ENCODE peak calls at places on chromosome 1, in four cellular contexts. F is choroid plexus epithelial cell, R is skeletal muscle cell, D is SJSA1. A is an unnamed sample.

GRCh38 chr1:43924516-43924915 is 9.1 kb upstream of the ARTN start:
- DNase-seq in F (no peak), R (no peak), D (no peak), A (no peak)

GRCh38 chr1:85201340-85202091 is 700 bp upstream of the SYDE2 start:
- DNase-seq in F (peak; percentile 83), R (no peak), D (peak; percentile 80), A (no peak)

GRCh38 chr1:235624751-235625192 is 24.8 kb downstream of the GNG4 start:
- DNase-seq in F (peak; percentile 92), R (no peak), D (no peak), A (no peak)

GRCh38 chr1:39816431-39817090 is 27.9 kb upstream of the BMP8B start:
- DNase-seq in F (peak; percentile 72), R (peak; percentile 59), D (peak; percentile 79), A (peak; percentile 65)

GRCh38 chr1:28819020-28819419 is 7.0 kb downstream of the OPRD1 start:
- DNase-seq in F (no peak), R (no peak), D (no peak), A (no peak)

GRCh38 chr1:51693420-51694144 is 76.7 kb downstream of the OSBPL9 start:
- DNase-seq in F (peak; percentile 55), R (no peak), D (no peak), A (no peak)

GRCh38 chr1:209589440-209589839 is 5.9 kb downstream of the CAMK1G start:
- DNase-seq in F (no peak), R (no peak), D (no peak), A (no peak)

GRCh38 chr1:234725177-234726132 is 115.5 kb upstream of the IRF2BP2 start:
- DNase-seq in F (no peak), R (no peak), D (no peak), A (no peak)

GRCh38 chr1:201610806-201611205 is 71.9 kb downstream of the NAV1 start:
- DNase-seq in F (no peak), R (no peak), D (no peak), A (no peak)

GRCh38 chr1:186974774-186975181 is 146.0 kb downstream of the PLA2G4A start:
- DNase-seq in F (peak; percentile 82), R (peak; percentile 80), D (peak; percentile 48), A (peak; percentile 99)

GRCh38 chr1:198118136-198118535 is 38.7 kb upstream of the NEK7 start:
- DNase-seq in F (peak; percentile 93), R (peak; percentile 94), D (no peak), A (peak; percentile 85)

GRCh38 chr1:108051625-108052382 is 86.8 kb upstream of the VAV3 start:
- DNase-seq in F (peak; percentile 30), R (no peak), D (no peak), A (no peak)

DNA sequence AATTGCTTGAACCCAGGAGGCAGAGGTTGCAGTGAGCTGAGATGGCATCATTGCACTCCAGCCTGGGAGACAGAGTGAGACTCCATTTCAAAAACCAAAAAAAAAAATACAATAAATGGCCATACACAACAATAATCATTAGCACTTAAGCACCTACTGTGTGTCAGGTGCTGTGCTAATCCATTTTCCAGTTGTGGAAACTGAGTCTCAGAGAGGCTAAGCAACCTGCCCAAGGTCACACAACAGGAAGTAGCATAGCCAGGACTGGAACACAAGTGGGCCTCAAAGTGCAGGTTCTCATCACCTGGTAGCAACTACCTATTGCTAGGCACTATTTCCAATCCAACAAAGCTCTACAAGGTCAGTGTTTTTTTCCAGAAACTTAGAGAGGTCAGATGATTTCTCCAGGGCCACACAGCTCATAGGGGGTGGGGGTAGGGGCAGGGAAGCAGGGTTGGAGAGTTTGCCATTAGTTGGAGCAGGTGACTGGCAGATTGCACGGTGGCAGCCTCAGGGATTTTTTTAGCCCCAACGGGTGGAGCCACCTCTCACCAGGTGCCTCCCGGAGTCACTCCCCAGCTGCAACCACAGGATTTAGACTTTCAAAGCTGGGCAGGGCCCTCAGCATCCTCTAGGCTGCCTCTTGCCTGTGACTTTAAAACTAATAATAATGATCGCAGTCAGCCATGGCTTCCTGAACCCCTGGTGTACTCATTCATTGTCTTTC is 52.5 kb upstream of the ID3 start:
- DNase-seq in F (no peak), R (no peak), D (no peak), A (no peak)
- H3K4me3 ChIP-seq in F (no peak overlapping the region), R (no peak overlapping the region), D (no peak overlapping the region), A (no peak overlapping the region)

DNA sequence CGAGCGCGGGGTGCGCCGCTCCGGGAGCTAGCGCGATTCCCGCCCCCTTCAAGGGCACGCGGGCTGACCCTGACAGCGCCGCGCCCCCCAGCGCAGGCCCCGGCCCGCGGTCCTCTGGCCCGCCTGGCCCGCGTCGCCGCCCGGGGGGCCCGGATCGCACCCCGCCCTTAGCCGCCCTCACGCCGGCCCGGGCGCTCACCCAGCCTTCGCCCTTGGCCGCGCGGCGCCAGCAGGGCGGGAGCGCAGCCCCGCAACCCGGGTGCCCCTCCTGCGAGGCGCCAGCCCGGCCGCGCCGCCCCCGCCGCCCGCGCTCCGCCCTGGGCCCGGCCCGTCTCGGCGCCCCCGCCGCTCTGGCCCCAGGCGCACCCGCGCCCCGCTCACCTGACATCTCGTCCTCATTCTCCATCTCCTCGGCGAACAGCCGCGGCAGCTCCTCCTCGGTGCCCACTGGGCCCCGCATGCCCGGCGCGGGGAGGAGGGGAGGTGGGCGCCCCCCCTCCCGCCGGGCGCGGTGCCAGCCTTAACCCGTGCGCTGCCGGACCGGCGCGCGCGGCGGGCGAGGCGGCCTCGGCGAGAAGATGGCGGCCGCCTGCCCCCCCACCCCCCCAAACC is 451 bp downstream of the CHD5 start:
- DNase-seq in F (no peak), R (no peak), D (no peak), A (no peak)
- H3K4me3 ChIP-seq in F (peak overlapping the region; percentile 5), R (peak overlapping the region; percentile 18), D (no peak overlapping the region), A (no peak overlapping the region)

DNA sequence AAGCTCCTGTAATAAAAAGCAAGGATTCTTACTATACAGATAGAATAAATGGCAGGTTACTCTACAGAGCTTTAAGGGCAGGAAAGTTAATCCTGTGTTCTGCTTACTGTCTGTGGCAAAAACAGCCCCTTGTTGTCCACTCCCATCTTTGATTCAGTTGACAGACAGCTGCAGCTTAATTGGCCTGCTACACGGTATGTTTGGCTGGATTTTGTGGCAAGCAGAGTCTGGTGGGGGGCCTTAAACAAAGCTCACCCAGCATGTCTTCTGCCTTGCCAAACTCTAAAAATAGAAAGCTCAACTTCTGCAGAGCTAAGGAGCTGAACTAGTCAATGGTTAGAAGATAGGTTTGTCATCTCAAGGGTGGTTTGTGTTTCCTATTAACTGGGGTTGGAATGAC is 407.2 kb downstream of the HLX start:
- DNase-seq in F (no peak), R (no peak), D (no peak), A (no peak)
- H3K4me3 ChIP-seq in F (no peak overlapping the region), R (no peak overlapping the region), D (no peak overlapping the region), A (no peak overlapping the region)

GRCh38 chr1:94929351-94929814 is 2.5 kb upstream of the CNN3 start:
- DNase-seq in F (no peak), R (no peak), D (no peak), A (no peak)

GRCh38 chr1:94926915-94927404 is at the start of gene CNN3:
- DNase-seq in F (peak; percentile 95), R (peak; percentile 80), D (peak; percentile 97), A (peak; percentile 47)

GRCh38 chr1:94927405-94928175 is 680 bp upstream of the CNN3 start:
- DNase-seq in F (peak; percentile 62), R (no peak), D (peak; percentile 57), A (no peak)

GRCh38 chr1:94929816-94930215 is 2.9 kb upstream of the CNN3 start:
- DNase-seq in F (no peak), R (no peak), D (no peak), A (no peak)

DNA sequence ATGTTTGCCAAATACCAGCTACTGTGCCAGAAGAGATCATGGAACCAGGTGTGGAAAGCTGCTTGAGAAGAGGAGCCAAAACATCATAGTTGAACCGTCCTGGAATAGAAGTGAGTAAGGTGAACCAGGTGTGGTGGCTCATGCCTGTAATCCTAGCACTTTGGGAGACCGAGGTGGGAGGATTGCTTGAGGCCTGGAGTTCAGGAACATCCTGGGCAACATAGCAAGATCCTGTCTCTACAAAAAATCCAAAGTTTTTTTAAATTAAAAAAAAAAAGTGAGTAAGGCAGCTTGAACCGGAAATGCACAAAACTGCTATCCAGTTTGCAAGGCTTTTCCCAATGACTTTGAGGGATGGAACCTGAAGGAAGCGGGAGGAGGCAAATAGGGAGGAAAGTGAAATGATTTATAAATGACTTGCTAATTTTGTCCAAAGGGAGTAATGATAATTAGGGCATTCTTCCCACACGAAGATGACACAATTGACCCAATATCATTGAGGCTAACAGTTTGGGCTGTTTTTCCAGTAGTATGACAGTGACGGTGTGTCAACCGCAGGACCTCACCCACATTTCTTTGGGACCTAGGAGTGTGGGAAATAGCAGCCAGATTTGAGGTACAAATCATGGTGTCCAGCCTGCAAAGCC is 1.5 kb upstream of the CNN3 start:
- DNase-seq in F (no peak), R (no peak), D (no peak), A (no peak)
- H3K4me3 ChIP-seq in F (no peak overlapping the region), R (peak overlapping the region; percentile 91), D (peak overlapping the region; percentile 94), A (no peak overlapping the region)

GRCh38 chr1:232046531-232047283 is 420.1 kb downstream of the DISC1 start:
- DNase-seq in F (no peak), R (no peak), D (no peak), A (no peak)

GRCh38 chr1:232045134-232045533 is 418.5 kb downstream of the DISC1 start:
- DNase-seq in F (no peak), R (no peak), D (no peak), A (no peak)

GRCh38 chr1:232045571-232045970 is 419.0 kb downstream of the DISC1 start:
- DNase-seq in F (no peak), R (no peak), D (no peak), A (no peak)

GRCh38 chr1:232047473-232047872 is 420.9 kb downstream of the DISC1 start:
- DNase-seq in F (peak; percentile 35), R (no peak), D (no peak), A (no peak)

GRCh38 chr1:232044728-232045127 is 418.1 kb downstream of the DISC1 start:
- DNase-seq in F (no peak), R (no peak), D (no peak), A (no peak)
- H3K4me3 ChIP-seq in F (no peak overlapping the region), R (no peak overlapping the region), D (no peak overlapping the region), A (no peak overlapping the region)

GRCh38 chr1:156741613-156741983 is 710 bp upstream of the MRPL24 start:
- DNase-seq in F (no peak), R (no peak), D (no peak), A (no peak)
- H3K4me3 ChIP-seq in F (peak overlapping the region; percentile 48), R (peak overlapping the region; percentile 27), D (no peak overlapping the region), A (no peak overlapping the region)

GRCh38 chr1:26275580-26276431 is 4.1 kb upstream of the SH3BGRL3 start:
- DNase-seq in F (peak; percentile 92), R (peak; percentile 96), D (peak; percentile 78), A (peak; percentile 93)
- H3K4me3 ChIP-seq in F (no peak overlapping the region), R (peak overlapping the region; percentile 3), D (no peak overlapping the region), A (no peak overlapping the region)

GRCh38 chr1:168708698-168709406 is 20.2 kb downstream of the DPT start:
- DNase-seq in F (no peak), R (no peak), D (peak; percentile 57), A (no peak)

GRCh38 chr1:168709896-168710305 is 19.1 kb downstream of the DPT start:
- DNase-seq in F (peak; percentile 30), R (peak; percentile 66), D (peak; percentile 58), A (peak; percentile 55)

GRCh38 chr1:168706376-168706995 is 22.5 kb downstream of the DPT start:
- DNase-seq in F (no peak), R (no peak), D (no peak), A (no peak)

GRCh38 chr1:168714012-168714411 is 15.0 kb downstream of the DPT start:
- DNase-seq in F (no peak), R (no peak), D (no peak), A (no peak)

GRCh38 chr1:168709407-168709891 is 19.6 kb downstream of the DPT start:
- DNase-seq in F (peak; percentile 70), R (peak; percentile 81), D (peak; percentile 60), A (peak; percentile 87)
- H3K4me3 ChIP-seq in F (no peak overlapping the region), R (no peak overlapping the region), D (no peak overlapping the region), A (no peak overlapping the region)